ENCODE peak calls at places on chromosomes 6 and 20, in four cellular contexts. One of them, this sample, is unnamed. For H3K36me3, the result is how much of the 10 kb centered on the place peaks cover.

GRCh38 chr6:163151212-163151611 is 263.3 kb upstream of the QKI start:
- DNase-seq in lower lobe of right lung: no peak
- DNase-seq in CD4-positive, alpha-beta memory T cell: no peak
- DNase-seq in GM23338: peak
- DNase-seq in this sample: no peak

GRCh38 chr6:1311400-1312192 is at the start of gene FOXQ1:
- DNase-seq in lower lobe of right lung: peak
- DNase-seq in CD4-positive, alpha-beta memory T cell: no peak
- DNase-seq in GM23338: peak
- DNase-seq in this sample: peak

GRCh38 chr6:47420394-47421371 is 56.9 kb upstream of the CD2AP start:
- DNase-seq in lower lobe of right lung: no peak
- DNase-seq in CD4-positive, alpha-beta memory T cell: no peak
- DNase-seq in GM23338: no peak
- DNase-seq in this sample: no peak

GRCh38 chr20:14477125-14477524 is 139.7 kb upstream of the FLRT3 start:
- DNase-seq in lower lobe of right lung: no peak
- DNase-seq in CD4-positive, alpha-beta memory T cell: no peak
- DNase-seq in GM23338: no peak
- DNase-seq in this sample: no peak

GRCh38 chr6:31734703-31735500 is 1.4 kb downstream of the CLIC1 start:
- DNase-seq in lower lobe of right lung: peak
- DNase-seq in CD4-positive, alpha-beta memory T cell: peak
- DNase-seq in GM23338: peak
- DNase-seq in this sample: peak

GRCh38 chr6:107713214-107713962 is 110.7 kb downstream of the SCML4 start:
- DNase-seq in lower lobe of right lung: no peak
- DNase-seq in CD4-positive, alpha-beta memory T cell: no peak
- DNase-seq in GM23338: no peak
- DNase-seq in this sample: peak

GRCh38 chr20:50731930-50732690 is 730 bp downstream of the PARD6B start:
- DNase-seq in lower lobe of right lung: no peak
- DNase-seq in CD4-positive, alpha-beta memory T cell: no peak
- DNase-seq in GM23338: peak
- DNase-seq in this sample: peak

GRCh38 chr20:38171301-38172010 is 6.4 kb upstream of the TGM2 start:
- DNase-seq in lower lobe of right lung: no peak
- DNase-seq in CD4-positive, alpha-beta memory T cell: no peak
- DNase-seq in GM23338: no peak
- DNase-seq in this sample: peak

GRCh38 chr6:109454483-109455160 is 950 bp downstream of the MICAL1 start:
- DNase-seq in lower lobe of right lung: peak
- DNase-seq in CD4-positive, alpha-beta memory T cell: peak
- DNase-seq in GM23338: peak
- DNase-seq in this sample: no peak

GRCh38 chr6:105994522-105995402 is 91.4 kb upstream of the PRDM1 start:
- DNase-seq in lower lobe of right lung: peak
- DNase-seq in CD4-positive, alpha-beta memory T cell: peak
- DNase-seq in GM23338: peak
- DNase-seq in this sample: peak

GRCh38 chr20:37202267-37202943 is 23.1 kb upstream of the MROH8 start:
- DNase-seq in lower lobe of right lung: no peak
- DNase-seq in CD4-positive, alpha-beta memory T cell: no peak
- DNase-seq in GM23338: peak
- DNase-seq in this sample: peak

GRCh38 chr6:82570083-82570482 is 206.5 kb downstream of the TPBG start:
- DNase-seq in lower lobe of right lung: no peak
- DNase-seq in CD4-positive, alpha-beta memory T cell: no peak
- DNase-seq in GM23338: no peak
- DNase-seq in this sample: no peak

GRCh38 chr6:118768904-118769325 is 117.5 kb upstream of the CEP85L start:
- DNase-seq in lower lobe of right lung: no peak
- DNase-seq in CD4-positive, alpha-beta memory T cell: peak
- DNase-seq in GM23338: no peak
- DNase-seq in this sample: no peak

GRCh38 chr6:97757575-97757974 is 474.6 kb upstream of the MMS22L start:
- DNase-seq in lower lobe of right lung: no peak
- DNase-seq in CD4-positive, alpha-beta memory T cell: no peak
- DNase-seq in GM23338: no peak
- DNase-seq in this sample: no peak

GRCh38 chr6:99592900-99593299 is 13.7 kb upstream of the PRDM13 start:
- DNase-seq in lower lobe of right lung: no peak
- DNase-seq in CD4-positive, alpha-beta memory T cell: no peak
- DNase-seq in GM23338: no peak
- DNase-seq in this sample: no peak

GRCh38 chr20:24672886-24673677 is 203.7 kb downstream of the SYNDIG1 start:
- DNase-seq in lower lobe of right lung: no peak
- DNase-seq in CD4-positive, alpha-beta memory T cell: no peak
- DNase-seq in GM23338: no peak
- DNase-seq in this sample: no peak

GRCh38 chr6:96624957-96625356 is 62.0 kb downstream of the FHL5 start:
- DNase-seq in lower lobe of right lung: no peak
- DNase-seq in CD4-positive, alpha-beta memory T cell: no peak
- DNase-seq in GM23338: no peak
- DNase-seq in this sample: no peak

GRCh38 chr20:32484221-32485125 is 100.7 kb downstream of the NOL4L start:
- DNase-seq in lower lobe of right lung: peak
- DNase-seq in CD4-positive, alpha-beta memory T cell: peak
- DNase-seq in GM23338: peak
- DNase-seq in this sample: peak

DNA sequence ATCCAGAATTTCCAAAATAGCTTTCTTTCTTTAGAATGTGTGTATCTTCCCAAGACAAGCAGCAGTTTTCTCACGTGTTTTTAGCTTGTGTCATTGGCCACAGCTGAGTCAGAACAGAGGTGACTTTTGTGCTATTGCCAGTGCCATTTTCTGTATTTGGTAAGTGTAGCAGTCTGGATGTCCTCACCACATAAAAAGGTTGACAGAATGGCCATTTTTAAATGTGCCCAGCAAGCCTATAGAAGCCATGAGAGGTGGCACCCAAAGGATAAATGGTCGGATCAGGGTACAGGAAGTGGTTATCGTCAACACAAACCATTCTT is 269.5 kb upstream of the HSF2 start:
- DNase-seq in lower lobe of right lung: no peak
- DNase-seq in CD4-positive, alpha-beta memory T cell: no peak
- DNase-seq in GM23338: no peak
- DNase-seq in this sample: no peak
- H3K4me3 ChIP-seq in lower lobe of right lung: no peak
- H3K4me3 ChIP-seq in CD4-positive, alpha-beta memory T cell: no peak
- H3K4me3 ChIP-seq in GM23338: no peak
- H3K4me3 ChIP-seq in this sample: no peak

DNA sequence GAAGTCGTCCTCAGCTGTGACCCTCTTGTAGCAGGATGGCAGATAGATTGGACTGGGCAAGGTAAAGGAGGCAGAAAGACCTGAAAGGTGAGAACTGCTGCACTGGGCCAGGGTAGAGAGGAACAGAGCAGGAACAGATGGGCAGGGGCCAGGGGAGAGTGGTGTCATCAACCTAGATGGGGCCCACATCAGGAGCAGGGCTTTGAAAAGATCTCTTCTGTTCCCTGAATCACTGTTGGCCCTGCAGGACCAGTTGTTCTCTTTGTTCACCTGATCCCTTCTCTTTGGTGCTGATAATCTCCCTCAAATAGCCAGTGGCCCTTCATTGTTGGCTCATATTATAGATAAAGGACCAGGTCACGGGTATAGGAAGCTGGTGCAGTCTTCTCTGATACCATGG is 59.9 kb downstream of the DTD1 start:
- DNase-seq in lower lobe of right lung: no peak
- DNase-seq in CD4-positive, alpha-beta memory T cell: no peak
- DNase-seq in GM23338: no peak
- DNase-seq in this sample: no peak
- H3K36me3 ChIP-seq in lower lobe of right lung: under half
- H3K36me3 ChIP-seq in CD4-positive, alpha-beta memory T cell: under half
- H3K36me3 ChIP-seq in GM23338: under half
- H3K36me3 ChIP-seq in this sample: under half

DNA sequence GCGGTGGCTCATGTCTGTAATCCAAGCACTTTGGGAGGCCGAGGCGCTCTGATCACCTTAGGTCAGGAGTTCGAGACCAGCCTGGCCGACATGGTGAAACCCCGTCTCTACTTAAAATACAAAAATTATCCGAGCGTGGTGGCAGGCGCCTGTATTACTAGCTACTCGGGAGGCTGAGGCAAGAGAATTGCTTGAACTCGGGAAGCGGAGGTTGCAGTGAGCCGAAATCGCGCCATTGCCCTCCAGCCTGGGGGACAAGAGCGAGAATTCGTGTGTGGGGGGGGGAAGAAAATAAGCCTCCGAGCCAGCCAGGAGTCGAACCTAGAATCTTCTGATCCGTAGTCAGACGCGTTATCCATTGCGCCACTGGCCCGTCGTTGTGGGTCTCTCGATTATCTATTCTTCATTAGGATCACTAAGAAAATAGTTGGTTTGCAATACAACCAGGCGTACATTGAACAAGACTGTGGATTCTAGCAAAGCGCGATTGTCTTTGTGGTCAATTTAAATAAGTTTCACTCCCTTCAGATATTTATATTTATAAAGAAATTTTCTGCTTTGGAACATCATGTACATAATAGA is 33.9 kb upstream of the PRSS16 start:
- DNase-seq in lower lobe of right lung: no peak
- DNase-seq in CD4-positive, alpha-beta memory T cell: no peak
- DNase-seq in GM23338: peak
- DNase-seq in this sample: no peak
- H3K27ac ChIP-seq in lower lobe of right lung: no peak
- H3K27ac ChIP-seq in CD4-positive, alpha-beta memory T cell: no peak
- H3K27ac ChIP-seq in GM23338: no peak
- H3K27ac ChIP-seq in this sample: no peak

DNA sequence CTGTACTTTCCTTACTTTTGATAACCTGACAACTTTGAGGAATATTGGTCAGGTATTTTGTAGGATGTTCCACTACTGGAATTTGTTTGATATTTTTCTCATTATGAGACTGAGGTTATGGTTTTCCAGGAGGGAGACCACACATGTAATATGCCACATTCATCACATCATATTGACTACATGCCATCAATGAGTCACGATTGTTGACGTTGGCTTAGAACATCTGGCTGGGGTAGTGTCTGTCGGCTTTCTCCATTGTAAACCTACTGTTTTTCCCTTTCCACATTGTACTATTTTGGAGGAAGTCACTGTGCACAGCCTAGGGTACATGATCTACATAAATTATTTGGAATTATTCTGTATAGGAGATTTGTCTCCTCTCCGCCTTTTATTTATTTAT is 1.4 kb upstream of the STX11 start:
- DNase-seq in lower lobe of right lung: no peak
- DNase-seq in CD4-positive, alpha-beta memory T cell: no peak
- DNase-seq in GM23338: no peak
- DNase-seq in this sample: no peak
- H3K4me3 ChIP-seq in lower lobe of right lung: no peak
- H3K4me3 ChIP-seq in CD4-positive, alpha-beta memory T cell: no peak
- H3K4me3 ChIP-seq in GM23338: no peak
- H3K4me3 ChIP-seq in this sample: no peak

GRCh38 chr6:158608221-158608620 is 36.3 kb downstream of the DYNLT1 start:
- DNase-seq in lower lobe of right lung: no peak
- DNase-seq in CD4-positive, alpha-beta memory T cell: no peak
- DNase-seq in GM23338: no peak
- DNase-seq in this sample: no peak

GRCh38 chr6:158610319-158610968 is 34.1 kb downstream of the DYNLT1 start:
- DNase-seq in lower lobe of right lung: no peak
- DNase-seq in CD4-positive, alpha-beta memory T cell: no peak
- DNase-seq in GM23338: no peak
- DNase-seq in this sample: no peak

GRCh38 chr6:158611600-158612041 is 32.9 kb downstream of the DYNLT1 start:
- DNase-seq in lower lobe of right lung: no peak
- DNase-seq in CD4-positive, alpha-beta memory T cell: no peak
- DNase-seq in GM23338: peak
- DNase-seq in this sample: no peak

GRCh38 chr6:158609455-158610155 is 34.9 kb downstream of the DYNLT1 start:
- DNase-seq in lower lobe of right lung: no peak
- DNase-seq in CD4-positive, alpha-beta memory T cell: no peak
- DNase-seq in GM23338: no peak
- DNase-seq in this sample: no peak

DNA sequence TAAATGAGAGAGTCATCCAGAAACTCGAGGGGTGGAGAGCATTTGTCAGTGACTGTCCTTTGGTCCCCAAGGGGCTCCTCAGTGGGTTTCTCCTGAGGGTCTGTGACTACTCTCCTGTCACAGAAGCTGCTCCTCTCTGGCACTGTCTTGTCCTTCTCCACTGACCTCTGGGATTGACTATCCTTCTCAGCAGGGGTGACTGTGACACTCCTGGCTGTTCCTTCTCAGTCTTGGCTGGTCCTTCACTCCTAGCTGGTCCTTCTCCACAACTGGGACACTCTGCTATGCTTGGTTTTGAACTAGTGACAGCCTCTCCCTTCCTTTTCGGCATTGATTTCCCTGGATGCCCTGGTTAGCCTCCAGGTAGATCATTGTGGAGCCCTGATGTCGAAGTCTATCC is 33.5 kb downstream of the DYNLT1 start:
- DNase-seq in lower lobe of right lung: no peak
- DNase-seq in CD4-positive, alpha-beta memory T cell: no peak
- DNase-seq in GM23338: no peak
- DNase-seq in this sample: no peak
- H3K36me3 ChIP-seq in lower lobe of right lung: half or more
- H3K36me3 ChIP-seq in CD4-positive, alpha-beta memory T cell: half or more
- H3K36me3 ChIP-seq in GM23338: under half
- H3K36me3 ChIP-seq in this sample: half or more

GRCh38 chr6:129105035-129105434 is 222.1 kb downstream of the LAMA2 start:
- DNase-seq in lower lobe of right lung: no peak
- DNase-seq in CD4-positive, alpha-beta memory T cell: no peak
- DNase-seq in GM23338: no peak
- DNase-seq in this sample: no peak
- H3K27ac ChIP-seq in lower lobe of right lung: no peak
- H3K27ac ChIP-seq in CD4-positive, alpha-beta memory T cell: no peak
- H3K27ac ChIP-seq in GM23338: no peak
- H3K27ac ChIP-seq in this sample: no peak

This sample was measured in WERI-Rb-1.